ENCODE peak calls at places on chromosomes 2 and 18, in seven cellular contexts. H, K, T, D, N, F and O are unnamed samples.
A peak's percentile ranks its signal among the peaks of the same experiment; 100 is the strongest.

GRCh38 chr2:221649045-221649444 is 76.9 kb upstream of the EPHA4 start:
- DNase-seq in H (peak; percentile 24), K (no peak), T (peak; percentile 38), D (peak; percentile 18), N (no peak), F (no peak), O (no peak)

GRCh38 chr2:201887851-201888451 is 81.6 kb downstream of the CDK15 start:
- DNase-seq in H (no peak), K (no peak), T (no peak), D (no peak), N (no peak), F (no peak), O (no peak)

GRCh38 chr18:9856097-9856496 is 29.7 kb upstream of the TXNDC2 start:
- DNase-seq in H (no peak), K (no peak), T (no peak), D (no peak), N (no peak), F (no peak), O (no peak)

GRCh38 chr18:76578571-76579300 is 83.7 kb upstream of the ZNF516 start:
- DNase-seq in H (no peak), K (no peak), T (peak; percentile 71), D (no peak), N (no peak), F (no peak), O (no peak)

GRCh38 chr2:3677436-3677835 is 19.4 kb downstream of the ALLC start:
- DNase-seq in H (no peak), K (no peak), T (no peak), D (no peak), N (no peak), F (no peak), O (no peak)

GRCh38 chr18:48529796-48530195 is 9.0 kb upstream of the CTIF start:
- DNase-seq in H (no peak), K (no peak), T (peak; percentile 65), D (no peak), N (no peak), F (no peak), O (no peak)

GRCh38 chr2:926259-926780 is 24.3 kb upstream of the SNTG2 start:
- DNase-seq in H (no peak), K (no peak), T (no peak), D (no peak), N (no peak), F (no peak), O (no peak)

GRCh38 chr18:79404567-79404910 is 8.8 kb downstream of the NFATC1 start:
- DNase-seq in H (no peak), K (no peak), T (no peak), D (peak; percentile 15), N (peak; percentile 51), F (no peak), O (no peak)

GRCh38 chr2:200609027-200609614 is 23.3 kb downstream of the AOX1 start:
- DNase-seq in H (no peak), K (no peak), T (no peak), D (no peak), N (no peak), F (no peak), O (no peak)

GRCh38 chr2:27798948-27799645 is 27.6 kb downstream of the MRPL33 start:
- DNase-seq in H (no peak), K (peak; percentile 88), T (peak; percentile 14), D (peak; percentile 28), N (peak; percentile 45), F (no peak), O (peak; percentile 64)

GRCh38 chr2:128421286-128421685 is 102.6 kb upstream of the HS6ST1 start:
- DNase-seq in H (no peak), K (no peak), T (no peak), D (no peak), N (no peak), F (no peak), O (peak; percentile 23)

GRCh38 chr2:158893057-158893456 is 75.4 kb upstream of the TANC1 start:
- DNase-seq in H (no peak), K (no peak), T (peak; percentile 25), D (no peak), N (no peak), F (no peak), O (no peak)

GRCh38 chr2:71460595-71461303 is 7.4 kb downstream of the DYSF start:
- DNase-seq in H (peak; percentile 41), K (no peak), T (peak; percentile 11), D (no peak), N (peak; percentile 12), F (no peak), O (no peak)

GRCh38 chr2:200788129-200788718 is 23.5 kb upstream of the BZW1 start:
- DNase-seq in H (no peak), K (no peak), T (peak; percentile 34), D (no peak), N (no peak), F (no peak), O (no peak)

GRCh38 chr2:213232649-213233437 is 51.4 kb upstream of the SPAG16 start:
- DNase-seq in H (no peak), K (no peak), T (peak; percentile 23), D (no peak), N (no peak), F (peak; percentile 66), O (no peak)

GRCh38 chr2:115910270-115910669 is 1467.8 kb downstream of the DPP10 start:
- DNase-seq in H (no peak), K (no peak), T (no peak), D (no peak), N (no peak), F (no peak), O (no peak)

GRCh38 chr2:99552529-99552928 is 62.7 kb upstream of the REV1 start:
- DNase-seq in H (peak; percentile 56), K (no peak), T (peak; percentile 56), D (peak; percentile 67), N (no peak), F (no peak), O (no peak)

GRCh38 chr2:138959031-138959430 is 178.8 kb upstream of the NXPH2 start:
- DNase-seq in H (no peak), K (no peak), T (no peak), D (no peak), N (no peak), F (no peak), O (no peak)

GRCh38 chr2:30096451-30096850 is 50.4 kb upstream of the YPEL5 start:
- DNase-seq in H (no peak), K (no peak), T (no peak), D (no peak), N (no peak), F (no peak), O (no peak)

GRCh38 chr2:239239607-239240479 is 161.0 kb downstream of the HDAC4 start:
- DNase-seq in H (no peak), K (no peak), T (peak; percentile 36), D (no peak), N (no peak), F (peak; percentile 46), O (no peak)

GRCh38 chr2:239236808-239237205 is 164.0 kb downstream of the HDAC4 start:
- DNase-seq in H (no peak), K (no peak), T (no peak), D (no peak), N (no peak), F (peak; percentile 45), O (no peak)

GRCh38 chr2:239238839-239239606 is 161.8 kb downstream of the HDAC4 start:
- DNase-seq in H (no peak), K (no peak), T (no peak), D (no peak), N (no peak), F (peak; percentile 27), O (no peak)

GRCh38 chr2:239240480-239240881 is 160.3 kb downstream of the HDAC4 start:
- DNase-seq in H (no peak), K (no peak), T (no peak), D (peak; percentile 75), N (peak; percentile 57), F (peak; percentile 61), O (no peak)

GRCh38 chr2:239238381-239238780 is 162.4 kb downstream of the HDAC4 start:
- DNase-seq in H (no peak), K (no peak), T (no peak), D (no peak), N (no peak), F (peak; percentile 29), O (no peak)
- TF ChIP-seq CTCF in H (no peak), K (no peak), T (no peak), D (no peak), N (no peak), F (no peak), O (no peak)

GRCh38 chr2:191384829-191385228 is 139.6 kb downstream of the MYO1B start:
- DNase-seq in H (no peak), K (no peak), T (no peak), D (no peak), N (no peak), F (no peak), O (no peak)
- H3K27ac ChIP-seq in H (peak overlapping the region; percentile 62), K (no peak overlapping the region), T (no peak overlapping the region), D (peak overlapping the region; percentile 67), N (no peak overlapping the region), F (no peak overlapping the region), O (no peak overlapping the region)

GRCh38 chr2:37643102-37644078 is 28.1 kb downstream of the CDC42EP3 start:
- DNase-seq in H (no peak), K (no peak), T (no peak), D (no peak), N (no peak), F (no peak), O (no peak)

GRCh38 chr2:37647941-37648315 is 23.5 kb downstream of the CDC42EP3 start:
- DNase-seq in H (no peak), K (no peak), T (no peak), D (no peak), N (no peak), F (no peak), O (no peak)

GRCh38 chr2:37645363-37645762 is 26.1 kb downstream of the CDC42EP3 start:
- DNase-seq in H (no peak), K (no peak), T (no peak), D (no peak), N (no peak), F (no peak), O (no peak)

GRCh38 chr2:37644191-37644590 is 27.3 kb downstream of the CDC42EP3 start:
- DNase-seq in H (no peak), K (no peak), T (no peak), D (no peak), N (no peak), F (no peak), O (no peak)

GRCh38 chr2:37645836-37646235 is 25.6 kb downstream of the CDC42EP3 start:
- DNase-seq in H (no peak), K (no peak), T (no peak), D (no peak), N (peak; percentile 18), F (no peak), O (no peak)
- H3K4me1 ChIP-seq in H (peaks cover 67% of the 10 kb centered on the region), K (no peaks in the 10 kb centered on the region), T (no peaks in the 10 kb centered on the region), D (peaks cover 96% of the 10 kb centered on the region), N (no peaks in the 10 kb centered on the region), F (peaks cover 4% of the 10 kb centered on the region), O (peaks cover 25% of the 10 kb centered on the region)

DNA sequence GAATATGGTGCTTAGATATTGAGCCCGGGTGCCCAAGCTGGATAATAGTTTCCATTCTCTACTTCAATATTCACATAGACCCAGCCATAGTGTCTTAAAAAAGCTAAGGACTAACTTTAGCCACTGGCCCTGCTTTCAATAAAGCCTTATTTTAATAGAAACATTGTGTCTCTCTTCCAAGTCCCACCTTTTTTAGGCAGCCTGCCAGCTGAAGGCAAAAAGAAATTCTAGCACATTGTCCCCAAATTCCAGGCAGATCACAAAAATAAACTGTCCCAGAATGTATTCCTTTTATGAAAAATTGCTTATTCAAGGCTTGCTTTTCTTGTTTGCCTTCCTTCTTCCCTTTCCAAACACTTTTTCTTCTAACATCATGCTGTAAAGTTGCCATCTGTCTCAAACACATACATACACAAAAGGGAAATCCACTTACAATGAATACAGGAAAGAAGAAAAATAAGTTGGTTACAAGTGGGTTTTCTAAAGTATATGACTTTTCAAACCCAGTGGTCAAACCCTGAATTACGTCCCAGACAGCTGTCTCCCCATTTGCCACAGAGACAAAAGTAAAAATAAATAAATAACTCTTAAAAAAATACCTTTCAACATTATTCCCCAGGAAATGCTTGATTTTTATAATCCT is 778.5 kb downstream of the BCL11A start:
- DNase-seq in H (no peak), K (no peak), T (peak; percentile 12), D (no peak), N (no peak), F (no peak), O (no peak)
- TF ChIP-seq CTCF in H (no peak), K (peak; percentile 17), T (no peak), D (no peak), N (no peak), F (no peak), O (no peak)